ENCODE peak calls at places on chromosomes 13 and 19, in four cellular contexts. P is glutamatergic neuron, H is psoas muscle, S is tibial nerve. T is an unnamed sample.

GRCh38 chr19:8478605-8479004 is 23.8 kb downstream of the PRAM1 start:
- DNase-seq in P (no peak), H (no peak), S (no peak), T (no peak)

GRCh38 chr19:57280913-57281425 is 684 bp downstream of the ZNF460 start:
- DNase-seq in S (no peak), H (no peak), P (no peak), T (no peak)

GRCh38 chr13:53159439-53159838 is 130.8 kb downstream of the OLFM4 start:
- DNase-seq in P (peak; percentile 36), H (no peak), S (no peak), T (no peak)

GRCh38 chr19:38245826-38246498 is 10.2 kb downstream of the PPP1R14A start:
- DNase-seq in S (no peak), P (no peak), H (no peak), T (no peak)

GRCh38 chr13:113998781-113999617 is 25.1 kb upstream of the C13orf46 start:
- DNase-seq in H (no peak), S (no peak), P (peak; percentile 7), T (no peak)

GRCh38 chr19:38409631-38410133 is 6.8 kb downstream of the FAM98C start:
- DNase-seq in P (no peak), S (no peak), H (no peak), T (no peak)

GRCh38 chr13:67069117-67069767 is 160.9 kb downstream of the PCDH9 start:
- DNase-seq in S (no peak), P (no peak), H (no peak), T (no peak)

GRCh38 chr13:28401303-28402056 is 93.4 kb downstream of the FLT1 start:
- DNase-seq in P (no peak), H (no peak), S (no peak), T (no peak)

GRCh38 chr13:20494656-20495055 is 31.0 kb downstream of the CRYL1 start:
- DNase-seq in H (no peak), S (no peak), P (no peak), T (no peak)

GRCh38 chr19:4914736-4915501 is 5.6 kb downstream of the UHRF1 start:
- DNase-seq in P (no peak), S (no peak), H (no peak), T (peak; percentile 83)

GRCh38 chr19:34356875-34357274 is 8.1 kb upstream of the GPI start:
- DNase-seq in S (no peak), P (no peak), H (no peak), T (no peak)

GRCh38 chr13:86383151-86383550 is 583.9 kb upstream of the SLITRK6 start:
- DNase-seq in S (no peak), P (no peak), H (no peak), T (no peak)

GRCh38 chr13:36919206-36919832 is 719 bp downstream of the SMAD9 start:
- DNase-seq in P (peak; percentile 74), S (no peak), H (peak; percentile 33), T (no peak)

GRCh38 chr13:104980571-104980970 is 1554.9 kb downstream of the EFNB2 start:
- DNase-seq in S (no peak), H (no peak), P (no peak), T (no peak)

GRCh38 chr13:97067342-97067895 is 73.1 kb upstream of the OXGR1 start:
- DNase-seq in S (no peak), P (no peak), H (no peak), T (no peak)

GRCh38 chr13:93861818-93862217 is 617.7 kb downstream of the DCT start:
- DNase-seq in P (no peak), S (no peak), H (no peak), T (no peak)

GRCh38 chr19:55473613-55474012 is 2.8 kb upstream of the ZNF628 start:
- DNase-seq in H (no peak), S (no peak), P (no peak), T (no peak)

GRCh38 chr19:11446652-11447301 is 11.3 kb downstream of the PRKCSH start:
- DNase-seq in S (no peak), P (peak; percentile 94), H (peak; percentile 58), T (peak; percentile 93)

GRCh38 chr13:49635599-49636433 is 7.5 kb downstream of the ARL11 start:
- DNase-seq in P (no peak), S (no peak), H (no peak), T (no peak)

GRCh38 chr13:21719463-21719862 is 48.6 kb downstream of the FGF9 start:
- DNase-seq in P (no peak), H (no peak), S (no peak), T (no peak)

GRCh38 chr19:5515737-5516136 is 52.0 kb downstream of the TINCR start:
- DNase-seq in H (no peak), S (no peak), P (no peak), T (no peak)

GRCh38 chr13:60990032-60990733 is 425.5 kb downstream of the PCDH20 start:
- DNase-seq in H (no peak), P (no peak), S (no peak), T (no peak)

GRCh38 chr19:41376241-41376997 is at the start of gene TMEM91:
- DNase-seq in H (peak; percentile 52), P (peak; percentile 81), S (peak; percentile 45), T (peak; percentile 54)

GRCh38 chr13:27839809-27840467 is 47.7 kb downstream of the GSX1 start:
- DNase-seq in P (no peak), S (no peak), H (no peak), T (no peak)

GRCh38 chr19:8697671-8698432 is 743 bp downstream of the ACTL9 start:
- DNase-seq in S (no peak), H (no peak), P (peak; percentile 48), T (no peak)

GRCh38 chr13:20354722-20355121 is 122.6 kb upstream of the GJB6 start:
- DNase-seq in S (no peak), H (no peak), P (no peak), T (no peak)

GRCh38 chr19:11581740-11582139 is 4.3 kb upstream of the ACP5 start:
- DNase-seq in H (no peak), P (no peak), S (no peak), T (no peak)

GRCh38 chr19:33890569-33890968 is 93.9 kb downstream of the KCTD15 start:
- DNase-seq in S (no peak), P (no peak), H (no peak), T (no peak)

GRCh38 chr13:30107536-30108136 is 199.7 kb downstream of the KATNAL1 start:
- DNase-seq in P (no peak), S (no peak), H (no peak), T (peak; percentile 61)

DNA sequence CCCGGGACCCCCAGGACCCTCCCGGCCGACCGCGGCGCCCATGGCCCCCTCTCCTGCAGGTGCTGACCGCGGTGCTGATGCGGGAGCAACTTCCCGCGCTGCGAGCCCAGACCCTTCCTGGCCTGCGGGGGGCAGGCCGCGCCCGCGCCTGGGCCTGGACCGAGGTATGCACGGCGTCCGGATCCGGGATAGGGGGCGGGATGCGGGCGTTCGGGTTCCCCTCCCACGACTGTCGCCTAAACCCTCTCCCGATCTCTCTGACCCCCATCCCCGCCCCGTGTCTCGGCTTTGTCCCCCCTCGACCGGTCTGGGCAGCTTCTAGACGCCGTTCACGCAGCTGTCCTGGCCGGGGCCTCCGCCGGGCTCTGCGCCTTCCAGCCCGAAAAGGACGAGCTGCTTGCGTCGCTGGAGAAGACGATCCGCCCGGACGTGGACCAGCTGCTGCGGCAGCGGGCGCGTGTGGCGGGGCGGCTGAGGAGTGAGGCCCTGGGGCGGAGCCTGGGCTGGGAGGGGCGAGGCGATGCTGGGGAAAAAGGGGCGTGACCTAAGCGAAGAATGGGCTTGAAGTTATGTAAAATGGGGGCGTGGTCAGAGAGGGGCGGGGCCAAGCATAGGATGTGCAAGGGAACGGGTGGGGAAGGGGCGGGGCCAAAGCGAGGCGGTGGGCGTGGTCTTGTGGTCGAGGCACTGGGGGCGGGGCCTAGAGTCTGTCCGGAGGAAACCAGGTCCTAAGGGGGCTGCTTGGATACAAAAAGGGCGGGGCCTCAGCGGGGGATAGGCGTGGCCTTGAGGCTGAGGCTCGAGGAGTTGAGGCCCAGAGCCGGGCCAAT is 15.9 kb upstream of the COLGALT1 start:
- DNase-seq in P (peak; percentile 99), H (peak; percentile 95), S (peak; percentile 99), T (peak; percentile 93)
- TF ChIP-seq CTCF in P (no peak), H (peak; percentile 38), S (peak; percentile 65), T (no peak)

GRCh38 chr19:16514383-16515019 is 18.3 kb downstream of the C19orf44 start:
- DNase-seq in P (no peak), S (no peak), H (no peak), T (no peak)
- TF ChIP-seq CTCF in P (no peak), S (no peak), H (no peak), T (no peak)

GRCh38 chr19:32720216-32720935 is 809 bp downstream of the TDRD12 start:
- DNase-seq in S (no peak), P (no peak), H (no peak), T (no peak)
- TF ChIP-seq CTCF in S (no peak), P (no peak), H (no peak), T (no peak)

GRCh38 chr19:1007399-1007745 is 7.2 kb downstream of the GRIN3B start:
- DNase-seq in S (no peak), P (no peak), H (no peak), T (no peak)

GRCh38 chr19:1007852-1008251 is 7.6 kb downstream of the GRIN3B start:
- DNase-seq in P (peak; percentile 13), S (no peak), H (no peak), T (no peak)

GRCh38 chr19:1004803-1005664 is 4.8 kb downstream of the GRIN3B start:
- DNase-seq in S (no peak), H (no peak), P (peak; percentile 18), T (no peak)

GRCh38 chr19:1008268-1009042 is 8.2 kb downstream of the GRIN3B start:
- DNase-seq in P (peak; percentile 13), H (no peak), S (no peak), T (peak; percentile 71)

DNA sequence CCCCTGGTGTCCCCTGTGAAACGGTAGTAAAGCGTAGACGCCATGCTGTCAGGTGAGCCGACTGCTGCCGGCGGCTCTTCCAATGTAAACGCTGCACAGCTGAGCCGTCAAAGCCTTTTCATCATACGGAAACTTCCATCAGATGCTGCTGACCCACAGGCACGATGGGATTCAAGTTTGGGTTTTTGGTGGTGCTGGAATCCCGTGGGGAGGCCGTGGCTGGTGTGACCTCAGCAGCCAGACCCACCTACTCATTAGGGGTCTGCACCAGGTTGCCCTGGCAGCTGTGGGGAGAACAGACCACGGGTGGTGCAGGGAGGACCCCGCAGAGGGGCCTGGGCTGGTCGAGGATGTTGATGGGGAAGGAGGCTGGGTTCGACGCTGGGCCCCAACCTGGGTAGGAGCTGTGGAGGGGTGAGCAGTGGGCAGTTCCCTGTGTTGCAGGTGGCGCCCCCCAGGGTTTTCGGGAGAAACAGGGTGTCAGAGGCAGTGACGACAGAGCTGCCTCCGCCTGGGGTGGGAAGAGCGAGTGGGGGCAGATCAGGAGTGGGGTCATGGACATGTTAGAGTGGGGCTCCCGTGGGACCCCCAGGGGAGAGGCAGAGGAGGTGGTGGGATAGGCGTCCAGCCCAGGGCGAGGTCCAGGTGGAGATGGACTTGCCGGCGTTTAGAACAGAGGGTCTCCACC is 6.6 kb downstream of the GRIN3B start:
- DNase-seq in S (no peak), H (no peak), P (peak; percentile 18), T (no peak)
- TF ChIP-seq CTCF in S (no peak), H (no peak), P (no peak), T (no peak)